ENCODE peak calls at places on chromosomes 12 and 14, in five cellular contexts. B, X, W, Z and P are unnamed samples.

GRCh38 chr12:116389990-116390655 is 112.6 kb upstream of the MED13L start:
- DNase-seq in B (no peak), Z (no peak), X (no peak), W (no peak), P (no peak)

GRCh38 chr12:120651821-120652220 is 11.4 kb downstream of the CABP1 start:
- DNase-seq in W (no peak), Z (peak), B (no peak), X (no peak), P (no peak)

GRCh38 chr12:54941659-54942058 is 42.9 kb downstream of the TESPA1 start:
- DNase-seq in X (no peak), Z (no peak), W (no peak), B (no peak), P (no peak)

GRCh38 chr14:106556665-106557289 is 1030.4 kb downstream of the TMEM121 start:
- DNase-seq in W (peak), B (no peak), Z (peak), X (peak), P (no peak)

GRCh38 chr12:91142184-91142583 is 30.9 kb upstream of the LUM start:
- DNase-seq in Z (no peak), W (no peak), B (no peak), X (no peak), P (no peak)

GRCh38 chr14:88170333-88170732 is 152.7 kb downstream of the KCNK10 start:
- DNase-seq in W (no peak), B (no peak), Z (no peak), X (no peak), P (no peak)

GRCh38 chr12:27969901-27970390 is 2.6 kb downstream of the PTHLH start:
- DNase-seq in Z (peak), B (no peak), X (peak), W (no peak), P (no peak)

GRCh38 chr12:97757431-97758091 is 295.0 kb downstream of the RMST start:
- DNase-seq in Z (no peak), B (no peak), W (no peak), X (no peak), P (no peak)

GRCh38 chr12:51368640-51369517 is 22.3 kb downstream of the GALNT6 start:
- DNase-seq in Z (peak), W (peak), X (peak), B (no peak), P (no peak)